ENCODE peak calls at places on chromosomes 5 and 9, in eight cellular contexts. B is AG08396; K is left ventricle myocardium inferior; P is NCI-H1694 treated with DMSO at 0.1 percent for 48 hours; M is naive thymus-derived CD8-positive, alpha-beta T cell; W is neural crest cell; I is hepatic stellate cell; J is astrocyte of the spinal cord. X is an unnamed sample.

GRCh38 chr9:97788763-97789663 is 64.0 kb upstream of the FOXE1 start:
- DNase-seq in B (no peak), K (no peak), P (no peak), M (no peak), W (no peak), I (no peak), J (no peak), X (peak)

GRCh38 chr5:124700930-124701458 is 45.4 kb downstream of the ZNF608 start:
- DNase-seq in B (no peak), K (no peak), P (no peak), M (no peak), W (no peak), I (no peak), J (no peak), X (peak)

GRCh38 chr5:134132372-134133212 is 18.1 kb downstream of the TCF7 start:
- DNase-seq in B (no peak), K (peak), P (no peak), M (peak), W (no peak), I (no peak), J (no peak), X (no peak)

GRCh38 chr9:23611874-23612273 is 214.2 kb downstream of the ELAVL2 start:
- DNase-seq in B (no peak), K (no peak), P (no peak), M (no peak), W (no peak), I (no peak), J (peak), X (no peak)

GRCh38 chr5:176716320-176716719 is 69.0 kb downstream of the TSPAN17 start:
- DNase-seq in B (peak), K (no peak), P (no peak), M (no peak), W (no peak), I (peak), J (peak), X (peak)

GRCh38 chr9:85536076-85536475 is 205.7 kb downstream of the AGTPBP1 start:
- DNase-seq in B (peak), K (peak), P (no peak), M (no peak), W (no peak), I (peak), J (peak), X (peak)

GRCh38 chr5:158234323-158235158 is 375.6 kb upstream of the CLINT1 start:
- DNase-seq in B (no peak), K (no peak), P (no peak), M (no peak), W (no peak), I (no peak), J (peak), X (no peak)

GRCh38 chr5:125199968-125200841 is 453.8 kb upstream of the ZNF608 start:
- DNase-seq in B (peak), K (no peak), P (peak), M (no peak), W (peak), I (no peak), J (peak), X (no peak)

GRCh38 chr5:149672701-149673455 is 57.2 kb upstream of the PPARGC1B start:
- DNase-seq in B (no peak), K (no peak), P (no peak), M (no peak), W (no peak), I (no peak), J (no peak), X (no peak)

GRCh38 chr9:96495341-96495740 is 45.4 kb downstream of the HABP4 start:
- DNase-seq in B (peak), K (no peak), P (no peak), M (no peak), W (no peak), I (no peak), J (peak), X (peak)

GRCh38 chr9:89864731-89865130 is 259.9 kb downstream of the GADD45G start:
- DNase-seq in B (no peak), K (no peak), P (no peak), M (no peak), W (no peak), I (no peak), J (no peak), X (no peak)

GRCh38 chr5:610011-610743 is 2.0 kb upstream of the CEP72 start:
- DNase-seq in B (no peak), K (no peak), P (no peak), M (peak), W (no peak), I (no peak), J (no peak), X (no peak)

X was measured in epithelial cell of esophagus.